ENCODE peak calls at places on chromosomes 6 and 20, in eight cellular contexts. F, L, U, C, Y, V, P and G are unnamed samples.
A peak's percentile ranks its signal among the peaks of the same experiment; 100 is the strongest.

GRCh38 chr20:53737404-53738038 is 143.9 kb upstream of the ZNF217 start:
- DNase-seq in L (no peak), P (no peak), U (no peak), C (no peak), Y (peak; percentile 36), F (no peak), V (no peak), G (no peak)

GRCh38 chr6:85756982-85757381 is 114.3 kb upstream of the SYNCRIP start:
- DNase-seq in U (no peak), P (no peak), V (no peak), L (no peak), Y (peak; percentile 9), F (no peak), C (no peak), G (peak; percentile 28)

GRCh38 chr20:15836634-15837033 is 736.6 kb downstream of the KIF16B start:
- DNase-seq in P (no peak), C (no peak), U (no peak), Y (peak; percentile 29), V (no peak), F (no peak), L (no peak), G (no peak)

GRCh38 chr20:7866279-7866678 is 74.0 kb downstream of the HAO1 start:
- DNase-seq in L (no peak), Y (no peak), V (no peak), F (no peak), P (no peak), U (no peak), C (no peak), G (no peak)

GRCh38 chr20:36526521-36527011 is 14.8 kb upstream of the MYL9 start:
- DNase-seq in C (peak; percentile 76), Y (no peak), U (no peak), P (no peak), F (no peak), L (no peak), V (no peak), G (no peak)

GRCh38 chr6:85451586-85452306 is 1.9 kb downstream of the NT5E start:
- DNase-seq in P (no peak), V (no peak), Y (no peak), U (no peak), L (no peak), C (no peak), F (no peak), G (no peak)

GRCh38 chr6:133767571-133767970 is 121.3 kb upstream of the TCF21 start:
- DNase-seq in U (no peak), F (no peak), P (no peak), Y (no peak), L (no peak), C (no peak), V (no peak), G (no peak)

GRCh38 chr6:160333101-160333500 is 15.1 kb upstream of the SLC22A3 start:
- DNase-seq in L (no peak), C (no peak), Y (no peak), F (no peak), P (no peak), V (no peak), U (no peak), G (no peak)

GRCh38 chr6:99013145-99013544 is 65.4 kb upstream of the FBXL4 start:
- DNase-seq in C (no peak), L (no peak), F (no peak), V (no peak), P (no peak), Y (peak; percentile 99), U (no peak), G (peak; percentile 12)

GRCh38 chr6:45148278-45148677 is 179.9 kb upstream of the RUNX2 start:
- DNase-seq in Y (peak; percentile 12), F (no peak), U (no peak), L (no peak), C (no peak), V (no peak), P (no peak), G (no peak)

GRCh38 chr20:1184638-1185315 is at the start of gene TMEM74B:
- DNase-seq in F (peak; percentile 74), V (no peak), U (no peak), C (no peak), L (no peak), Y (no peak), P (no peak), G (no peak)

GRCh38 chr6:43061861-43062260 is 2.4 kb downstream of the KLC4 start:
- DNase-seq in P (no peak), F (no peak), Y (peak; percentile 43), U (no peak), C (no peak), V (no peak), L (no peak), G (no peak)

GRCh38 chr6:125361868-125362267 is 60.1 kb upstream of the HDDC2 start:
- DNase-seq in C (no peak), V (no peak), P (no peak), Y (no peak), U (no peak), L (no peak), F (no peak), G (no peak)

GRCh38 chr6:90370493-90370959 is 73.9 kb upstream of the BACH2 start:
- DNase-seq in V (no peak), C (no peak), F (no peak), L (no peak), U (no peak), P (no peak), Y (no peak), G (no peak)

GRCh38 chr6:91505199-91505598 is 918.3 kb upstream of the MAP3K7 start:
- DNase-seq in U (no peak), C (no peak), Y (no peak), L (no peak), P (no peak), F (no peak), V (no peak), G (no peak)

GRCh38 chr6:154595997-154596396 is 85.5 kb upstream of the CNKSR3 start:
- DNase-seq in F (no peak), L (no peak), V (no peak), P (no peak), Y (no peak), U (no peak), C (no peak), G (no peak)

GRCh38 chr20:57999465-58000111 is 228.9 kb downstream of the ANKRD60 start:
- DNase-seq in F (peak; percentile 63), C (no peak), Y (no peak), L (peak; percentile 76), P (no peak), V (no peak), U (peak; percentile 65), G (no peak)

GRCh38 chr20:48824830-48825550 is 2.8 kb downstream of the PREX1 start:
- DNase-seq in P (no peak), F (peak; percentile 60), C (no peak), Y (no peak), U (no peak), L (peak; percentile 14), V (no peak), G (no peak)

GRCh38 chr20:48825551-48825885 is 2.3 kb downstream of the PREX1 start:
- DNase-seq in U (no peak), F (no peak), V (no peak), P (no peak), C (no peak), Y (no peak), L (no peak), G (no peak)

GRCh38 chr20:48823960-48824497 is 3.8 kb downstream of the PREX1 start:
- DNase-seq in U (no peak), C (no peak), Y (peak; percentile 70), V (no peak), F (no peak), L (peak; percentile 26), P (no peak), G (peak; percentile 73)

GRCh38 chr20:48826883-48827771 is 672 bp downstream of the PREX1 start:
- DNase-seq in V (no peak), P (peak; percentile 37), Y (no peak), U (no peak), F (peak; percentile 78), C (no peak), L (peak; percentile 88), G (no peak)

DNA sequence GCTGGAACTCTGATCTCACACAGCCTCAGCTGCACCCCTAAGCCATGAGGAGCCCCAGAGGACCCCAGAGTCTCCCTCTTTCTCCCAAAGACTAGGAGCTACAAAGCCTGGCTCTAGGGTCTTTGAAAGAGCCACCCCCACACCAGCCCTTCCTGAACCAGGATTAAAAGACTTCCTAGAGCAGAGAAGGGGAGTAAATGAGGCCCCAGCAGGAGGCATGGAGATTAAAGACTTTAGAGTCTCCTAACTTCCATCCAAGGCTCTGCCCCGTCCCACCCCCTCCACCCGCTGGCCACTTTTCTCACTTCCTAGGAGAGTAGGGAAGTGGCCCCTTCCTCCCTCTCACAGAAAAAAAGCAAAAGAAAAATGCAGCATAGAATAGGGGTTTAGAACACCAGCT is 1.7 kb downstream of the PREX1 start:
- DNase-seq in P (no peak), Y (no peak), F (peak; percentile 92), L (no peak), U (no peak), C (no peak), V (no peak), G (no peak)
- H3K27ac ChIP-seq in P (no peak overlapping the region), Y (no peak overlapping the region), F (peak overlapping the region; percentile 69), L (no peak overlapping the region), U (no peak overlapping the region), C (peak overlapping the region; percentile 42), V (peak overlapping the region; percentile 77), G (no peak overlapping the region)

GRCh38 chr6:33846226-33846625 is 42.4 kb upstream of the MLN start:
- DNase-seq in C (no peak), Y (no peak), F (no peak), P (no peak), V (no peak), U (no peak), L (no peak), G (peak; percentile 47)
- H3K27ac ChIP-seq in C (no peak overlapping the region), Y (no peak overlapping the region), F (no peak overlapping the region), P (no peak overlapping the region), V (no peak overlapping the region), U (no peak overlapping the region), L (no peak overlapping the region), G (no peak overlapping the region)

DNA sequence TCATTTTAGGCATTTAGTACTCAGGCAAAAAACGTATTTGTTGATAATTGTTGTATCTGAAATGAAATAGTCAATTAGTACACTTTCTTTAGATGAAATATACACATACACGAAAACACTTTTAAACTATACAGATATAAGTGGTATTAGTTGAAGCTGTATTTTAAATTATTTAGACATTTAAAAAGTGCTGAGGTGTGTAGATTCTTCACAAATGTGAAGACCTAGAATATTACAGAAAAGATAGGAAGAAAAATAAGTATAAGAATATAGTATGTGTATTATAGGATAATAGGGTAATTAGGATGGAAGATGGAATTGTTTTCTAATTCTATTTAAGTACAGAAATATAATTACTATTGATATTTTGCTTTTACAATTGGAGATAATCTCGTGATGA is 4.6 kb downstream of the ZFAND3 start:
- DNase-seq in C (no peak), Y (no peak), U (no peak), V (no peak), F (no peak), L (no peak), P (no peak), G (no peak)
- H3K27ac ChIP-seq in C (no peak overlapping the region), Y (no peak overlapping the region), U (no peak overlapping the region), V (no peak overlapping the region), F (no peak overlapping the region), L (no peak overlapping the region), P (no peak overlapping the region), G (no peak overlapping the region)

DNA sequence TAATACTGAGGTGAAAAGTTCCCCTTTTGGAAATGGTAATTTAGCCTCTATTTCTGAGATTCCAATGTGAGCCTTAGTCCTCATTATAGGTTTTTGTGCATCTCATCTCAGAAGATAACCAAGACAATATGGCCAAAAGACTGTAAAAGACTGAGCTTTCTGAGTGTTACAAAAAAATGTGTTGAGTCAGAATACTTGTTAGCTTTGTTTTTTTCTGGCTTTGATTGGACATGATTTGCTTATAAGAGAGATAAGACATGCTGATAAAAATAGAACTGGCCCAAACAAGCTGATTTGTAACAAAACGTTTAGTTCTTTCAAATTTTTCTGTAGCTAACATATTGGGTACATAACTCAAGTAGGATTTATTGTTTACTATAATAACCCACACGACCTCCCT is 33.0 kb downstream of the FILIP1 start:
- DNase-seq in V (no peak), F (no peak), U (no peak), P (no peak), C (no peak), Y (peak; percentile 53), L (no peak), G (no peak)
- H3K27ac ChIP-seq in V (no peak overlapping the region), F (no peak overlapping the region), U (no peak overlapping the region), P (peak overlapping the region; percentile 65), C (peak overlapping the region; percentile 70), Y (no peak overlapping the region), L (peak overlapping the region; percentile 43), G (no peak overlapping the region)